ENCODE peak calls at places on chromosome 19, in nine cellular contexts. One of them, this sample, is unnamed.

GRCh38 chr19:45172173-45172572 is 5.9 kb downstream of the TRAPPC6A start:
- DNase-seq in AG04450: no peak
- DNase-seq in CD8-positive, alpha-beta T cell: no peak
- DNase-seq in neural crest cell: no peak
- DNase-seq in activated CD8-positive, alpha-beta T cell treated with anti-CD3 and anti-CD28 coated beads for 36 hours: peak
- DNase-seq in NB4: no peak
- DNase-seq in pancreas: no peak
- DNase-seq in WERI-Rb-1: no peak
- DNase-seq in RWPE2: no peak
- DNase-seq in this sample: no peak

GRCh38 chr19:21835810-21836444 is at the start of gene ZNF43:
- DNase-seq in AG04450: peak
- DNase-seq in RWPE2: peak
- DNase-seq in NB4: peak
- DNase-seq in WERI-Rb-1: peak
- DNase-seq in neural crest cell: peak
- DNase-seq in CD8-positive, alpha-beta T cell: peak
- DNase-seq in activated CD8-positive, alpha-beta T cell treated with anti-CD3 and anti-CD28 coated beads for 36 hours: peak
- DNase-seq in pancreas: peak
- DNase-seq in this sample: peak

GRCh38 chr19:9906475-9907087 is 29.7 kb downstream of the OLFM2 start:
- DNase-seq in NB4: no peak
- DNase-seq in CD8-positive, alpha-beta T cell: no peak
- DNase-seq in AG04450: no peak
- DNase-seq in neural crest cell: no peak
- DNase-seq in pancreas: no peak
- DNase-seq in WERI-Rb-1: no peak
- DNase-seq in activated CD8-positive, alpha-beta T cell treated with anti-CD3 and anti-CD28 coated beads for 36 hours: no peak
- DNase-seq in RWPE2: no peak
- DNase-seq in this sample: no peak

GRCh38 chr19:47572635-47573034 is 313 bp downstream of the ZNF541 start:
- DNase-seq in activated CD8-positive, alpha-beta T cell treated with anti-CD3 and anti-CD28 coated beads for 36 hours: no peak
- DNase-seq in neural crest cell: no peak
- DNase-seq in RWPE2: no peak
- DNase-seq in NB4: no peak
- DNase-seq in AG04450: no peak
- DNase-seq in pancreas: no peak
- DNase-seq in CD8-positive, alpha-beta T cell: no peak
- DNase-seq in WERI-Rb-1: no peak
- DNase-seq in this sample: no peak

GRCh38 chr19:50518091-50519005 is 4.6 kb upstream of the ASPDH start:
- DNase-seq in activated CD8-positive, alpha-beta T cell treated with anti-CD3 and anti-CD28 coated beads for 36 hours: no peak
- DNase-seq in CD8-positive, alpha-beta T cell: no peak
- DNase-seq in AG04450: no peak
- DNase-seq in pancreas: no peak
- DNase-seq in neural crest cell: no peak
- DNase-seq in RWPE2: no peak
- DNase-seq in WERI-Rb-1: no peak
- DNase-seq in NB4: no peak
- DNase-seq in this sample: no peak

GRCh38 chr19:7670150-7670784 is 1.4 kb downstream of the RETN start:
- DNase-seq in neural crest cell: no peak
- DNase-seq in pancreas: no peak
- DNase-seq in WERI-Rb-1: no peak
- DNase-seq in NB4: peak
- DNase-seq in activated CD8-positive, alpha-beta T cell treated with anti-CD3 and anti-CD28 coated beads for 36 hours: peak
- DNase-seq in AG04450: no peak
- DNase-seq in RWPE2: no peak
- DNase-seq in CD8-positive, alpha-beta T cell: no peak
- DNase-seq in this sample: no peak

GRCh38 chr19:409006-409514 is at the start of gene C2CD4C:
- DNase-seq in activated CD8-positive, alpha-beta T cell treated with anti-CD3 and anti-CD28 coated beads for 36 hours: peak
- DNase-seq in WERI-Rb-1: peak
- DNase-seq in neural crest cell: no peak
- DNase-seq in AG04450: no peak
- DNase-seq in NB4: peak
- DNase-seq in RWPE2: no peak
- DNase-seq in pancreas: no peak
- DNase-seq in CD8-positive, alpha-beta T cell: no peak
- DNase-seq in this sample: no peak

GRCh38 chr19:6528544-6529121 is 2.2 kb upstream of the TNFSF9 start:
- DNase-seq in pancreas: no peak
- DNase-seq in WERI-Rb-1: no peak
- DNase-seq in AG04450: no peak
- DNase-seq in CD8-positive, alpha-beta T cell: no peak
- DNase-seq in RWPE2: no peak
- DNase-seq in neural crest cell: no peak
- DNase-seq in activated CD8-positive, alpha-beta T cell treated with anti-CD3 and anti-CD28 coated beads for 36 hours: no peak
- DNase-seq in NB4: peak
- DNase-seq in this sample: no peak

GRCh38 chr19:41795031-41795461 is 1.3 kb upstream of the CEACAM3 start:
- DNase-seq in CD8-positive, alpha-beta T cell: peak
- DNase-seq in AG04450: no peak
- DNase-seq in NB4: peak
- DNase-seq in RWPE2: no peak
- DNase-seq in neural crest cell: peak
- DNase-seq in activated CD8-positive, alpha-beta T cell treated with anti-CD3 and anti-CD28 coated beads for 36 hours: peak
- DNase-seq in WERI-Rb-1: peak
- DNase-seq in pancreas: no peak
- DNase-seq in this sample: no peak

GRCh38 chr19:18301718-18302111 is 20.3 kb upstream of the JUND start:
- DNase-seq in WERI-Rb-1: no peak
- DNase-seq in pancreas: no peak
- DNase-seq in neural crest cell: no peak
- DNase-seq in AG04450: no peak
- DNase-seq in RWPE2: no peak
- DNase-seq in NB4: no peak
- DNase-seq in CD8-positive, alpha-beta T cell: no peak
- DNase-seq in activated CD8-positive, alpha-beta T cell treated with anti-CD3 and anti-CD28 coated beads for 36 hours: no peak
- DNase-seq in this sample: no peak

GRCh38 chr19:35030257-35031071 is at the start of gene SCN1B:
- DNase-seq in NB4: peak
- DNase-seq in activated CD8-positive, alpha-beta T cell treated with anti-CD3 and anti-CD28 coated beads for 36 hours: peak
- DNase-seq in neural crest cell: peak
- DNase-seq in RWPE2: no peak
- DNase-seq in CD8-positive, alpha-beta T cell: peak
- DNase-seq in pancreas: peak
- DNase-seq in WERI-Rb-1: peak
- DNase-seq in AG04450: no peak
- DNase-seq in this sample: no peak

GRCh38 chr19:8702350-8702749 is 3.8 kb upstream of the ACTL9 start:
- DNase-seq in pancreas: no peak
- DNase-seq in NB4: peak
- DNase-seq in activated CD8-positive, alpha-beta T cell treated with anti-CD3 and anti-CD28 coated beads for 36 hours: peak
- DNase-seq in RWPE2: no peak
- DNase-seq in CD8-positive, alpha-beta T cell: peak
- DNase-seq in AG04450: no peak
- DNase-seq in neural crest cell: no peak
- DNase-seq in WERI-Rb-1: no peak
- DNase-seq in this sample: no peak

GRCh38 chr19:3277649-3278048 is 53.2 kb downstream of the CELF5 start:
- DNase-seq in neural crest cell: no peak
- DNase-seq in pancreas: no peak
- DNase-seq in CD8-positive, alpha-beta T cell: no peak
- DNase-seq in activated CD8-positive, alpha-beta T cell treated with anti-CD3 and anti-CD28 coated beads for 36 hours: no peak
- DNase-seq in RWPE2: no peak
- DNase-seq in WERI-Rb-1: no peak
- DNase-seq in NB4: no peak
- DNase-seq in AG04450: no peak
- DNase-seq in this sample: no peak

GRCh38 chr19:3274245-3275067 is 50.0 kb downstream of the CELF5 start:
- DNase-seq in neural crest cell: no peak
- DNase-seq in AG04450: no peak
- DNase-seq in activated CD8-positive, alpha-beta T cell treated with anti-CD3 and anti-CD28 coated beads for 36 hours: no peak
- DNase-seq in pancreas: no peak
- DNase-seq in WERI-Rb-1: no peak
- DNase-seq in CD8-positive, alpha-beta T cell: no peak
- DNase-seq in NB4: no peak
- DNase-seq in RWPE2: no peak
- DNase-seq in this sample: no peak

GRCh38 chr19:3276341-3276799 is 51.9 kb downstream of the CELF5 start:
- DNase-seq in pancreas: peak
- DNase-seq in AG04450: no peak
- DNase-seq in RWPE2: peak
- DNase-seq in activated CD8-positive, alpha-beta T cell treated with anti-CD3 and anti-CD28 coated beads for 36 hours: peak
- DNase-seq in WERI-Rb-1: peak
- DNase-seq in CD8-positive, alpha-beta T cell: no peak
- DNase-seq in neural crest cell: no peak
- DNase-seq in NB4: no peak
- DNase-seq in this sample: no peak

GRCh38 chr19:3275068-3275582 is 50.7 kb downstream of the CELF5 start:
- DNase-seq in pancreas: peak
- DNase-seq in RWPE2: no peak
- DNase-seq in NB4: peak
- DNase-seq in AG04450: no peak
- DNase-seq in CD8-positive, alpha-beta T cell: no peak
- DNase-seq in neural crest cell: peak
- DNase-seq in WERI-Rb-1: peak
- DNase-seq in activated CD8-positive, alpha-beta T cell treated with anti-CD3 and anti-CD28 coated beads for 36 hours: peak
- DNase-seq in this sample: no peak

GRCh38 chr19:3275583-3276340 is 51.3 kb downstream of the CELF5 start:
- DNase-seq in RWPE2: peak
- DNase-seq in WERI-Rb-1: peak
- DNase-seq in pancreas: peak
- DNase-seq in NB4: peak
- DNase-seq in CD8-positive, alpha-beta T cell: peak
- DNase-seq in neural crest cell: peak
- DNase-seq in activated CD8-positive, alpha-beta T cell treated with anti-CD3 and anti-CD28 coated beads for 36 hours: peak
- DNase-seq in AG04450: peak
- DNase-seq in this sample: peak
- TF ChIP-seq CTCF in RWPE2: peak
- TF ChIP-seq CTCF in WERI-Rb-1: peak
- TF ChIP-seq CTCF in pancreas: no peak
- TF ChIP-seq CTCF in NB4: no peak
- TF ChIP-seq CTCF in CD8-positive, alpha-beta T cell: peak
- TF ChIP-seq CTCF in neural crest cell: peak
- TF ChIP-seq CTCF in activated CD8-positive, alpha-beta T cell treated with anti-CD3 and anti-CD28 coated beads for 36 hours: peak
- TF ChIP-seq CTCF in AG04450: no peak
- TF ChIP-seq CTCF in this sample: no peak

DNA sequence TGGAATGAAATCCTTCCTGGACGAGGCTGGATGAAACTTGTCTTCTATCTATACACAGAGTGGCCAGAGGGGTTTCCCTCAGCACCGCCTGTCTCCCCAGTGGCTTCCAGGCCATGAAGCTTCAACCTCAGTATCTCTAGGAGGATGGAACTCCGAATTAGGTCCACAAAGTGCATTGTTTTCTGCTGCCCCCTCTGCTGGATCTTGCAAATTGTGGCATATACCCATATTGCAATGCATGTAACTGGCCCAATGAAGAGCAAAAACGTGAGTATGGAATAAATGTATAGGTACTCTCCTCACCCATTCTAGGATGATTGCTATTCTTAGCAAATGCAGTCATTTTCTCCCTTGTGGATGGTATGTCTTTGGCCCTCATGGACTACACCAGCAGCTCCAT is 14.7 kb upstream of the LILRB4 start:
- DNase-seq in NB4: no peak
- DNase-seq in AG04450: no peak
- DNase-seq in RWPE2: no peak
- DNase-seq in activated CD8-positive, alpha-beta T cell treated with anti-CD3 and anti-CD28 coated beads for 36 hours: no peak
- DNase-seq in neural crest cell: no peak
- DNase-seq in CD8-positive, alpha-beta T cell: no peak
- DNase-seq in WERI-Rb-1: no peak
- DNase-seq in pancreas: no peak
- DNase-seq in this sample: no peak
- TF ChIP-seq CTCF in NB4: no peak
- TF ChIP-seq CTCF in AG04450: no peak
- TF ChIP-seq CTCF in RWPE2: no peak
- TF ChIP-seq CTCF in activated CD8-positive, alpha-beta T cell treated with anti-CD3 and anti-CD28 coated beads for 36 hours: no peak
- TF ChIP-seq CTCF in neural crest cell: no peak
- TF ChIP-seq CTCF in CD8-positive, alpha-beta T cell: no peak
- TF ChIP-seq CTCF in WERI-Rb-1: no peak
- TF ChIP-seq CTCF in pancreas: no peak
- TF ChIP-seq CTCF in this sample: no peak

GRCh38 chr19:31145021-31145420 is 204.2 kb downstream of the TSHZ3 start:
- DNase-seq in WERI-Rb-1: no peak
- DNase-seq in CD8-positive, alpha-beta T cell: no peak
- DNase-seq in pancreas: no peak
- DNase-seq in activated CD8-positive, alpha-beta T cell treated with anti-CD3 and anti-CD28 coated beads for 36 hours: no peak
- DNase-seq in NB4: no peak
- DNase-seq in AG04450: no peak
- DNase-seq in neural crest cell: no peak
- DNase-seq in RWPE2: no peak
- DNase-seq in this sample: no peak

GRCh38 chr19:31147234-31147633 is 202.0 kb downstream of the TSHZ3 start:
- DNase-seq in AG04450: no peak
- DNase-seq in WERI-Rb-1: no peak
- DNase-seq in NB4: no peak
- DNase-seq in RWPE2: no peak
- DNase-seq in CD8-positive, alpha-beta T cell: no peak
- DNase-seq in neural crest cell: no peak
- DNase-seq in pancreas: no peak
- DNase-seq in activated CD8-positive, alpha-beta T cell treated with anti-CD3 and anti-CD28 coated beads for 36 hours: no peak
- DNase-seq in this sample: no peak

GRCh38 chr19:31145909-31146453 is 203.3 kb downstream of the TSHZ3 start:
- DNase-seq in RWPE2: no peak
- DNase-seq in WERI-Rb-1: no peak
- DNase-seq in AG04450: no peak
- DNase-seq in activated CD8-positive, alpha-beta T cell treated with anti-CD3 and anti-CD28 coated beads for 36 hours: no peak
- DNase-seq in neural crest cell: no peak
- DNase-seq in pancreas: no peak
- DNase-seq in NB4: no peak
- DNase-seq in CD8-positive, alpha-beta T cell: no peak
- DNase-seq in this sample: no peak

GRCh38 chr19:31148671-31149070 is 200.6 kb downstream of the TSHZ3 start:
- DNase-seq in activated CD8-positive, alpha-beta T cell treated with anti-CD3 and anti-CD28 coated beads for 36 hours: no peak
- DNase-seq in WERI-Rb-1: no peak
- DNase-seq in NB4: no peak
- DNase-seq in pancreas: no peak
- DNase-seq in AG04450: no peak
- DNase-seq in RWPE2: no peak
- DNase-seq in CD8-positive, alpha-beta T cell: no peak
- DNase-seq in neural crest cell: no peak
- DNase-seq in this sample: no peak

GRCh38 chr19:31146546-31147183 is 202.6 kb downstream of the TSHZ3 start:
- DNase-seq in WERI-Rb-1: no peak
- DNase-seq in NB4: no peak
- DNase-seq in neural crest cell: no peak
- DNase-seq in RWPE2: no peak
- DNase-seq in AG04450: no peak
- DNase-seq in CD8-positive, alpha-beta T cell: no peak
- DNase-seq in pancreas: no peak
- DNase-seq in activated CD8-positive, alpha-beta T cell treated with anti-CD3 and anti-CD28 coated beads for 36 hours: no peak
- DNase-seq in this sample: no peak
- TF ChIP-seq CTCF in WERI-Rb-1: no peak
- TF ChIP-seq CTCF in NB4: no peak
- TF ChIP-seq CTCF in neural crest cell: no peak
- TF ChIP-seq CTCF in RWPE2: no peak
- TF ChIP-seq CTCF in AG04450: no peak
- TF ChIP-seq CTCF in CD8-positive, alpha-beta T cell: no peak
- TF ChIP-seq CTCF in pancreas: no peak
- TF ChIP-seq CTCF in activated CD8-positive, alpha-beta T cell treated with anti-CD3 and anti-CD28 coated beads for 36 hours: no peak
- TF ChIP-seq CTCF in this sample: no peak

DNA sequence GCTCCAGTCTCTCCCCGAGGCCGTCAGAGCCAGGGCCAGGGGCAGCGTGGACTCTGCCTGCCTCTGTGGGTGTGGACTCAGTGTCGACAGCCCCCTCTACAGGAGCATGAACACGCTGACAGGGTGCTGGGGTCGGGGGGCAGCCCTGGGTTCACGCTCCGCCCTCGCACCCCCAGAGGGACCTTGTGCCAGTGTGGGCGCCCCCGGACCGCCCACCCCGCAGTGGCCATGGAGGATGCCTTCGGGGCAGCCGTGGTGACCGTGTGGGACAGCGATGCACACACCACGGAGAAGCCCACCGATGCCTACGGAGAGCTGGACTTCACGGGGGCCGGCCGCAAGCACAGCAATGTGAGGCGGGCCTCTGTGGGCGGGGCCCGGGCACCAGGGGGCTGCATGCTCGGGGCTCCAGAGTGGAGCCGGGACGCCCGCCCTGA is 8.3 kb downstream of the TRPM4 start:
- DNase-seq in CD8-positive, alpha-beta T cell: no peak
- DNase-seq in RWPE2: no peak
- DNase-seq in neural crest cell: no peak
- DNase-seq in activated CD8-positive, alpha-beta T cell treated with anti-CD3 and anti-CD28 coated beads for 36 hours: no peak
- DNase-seq in AG04450: no peak
- DNase-seq in NB4: no peak
- DNase-seq in WERI-Rb-1: no peak
- DNase-seq in pancreas: no peak
- DNase-seq in this sample: no peak
- TF ChIP-seq CTCF in CD8-positive, alpha-beta T cell: no peak
- TF ChIP-seq CTCF in RWPE2: no peak
- TF ChIP-seq CTCF in neural crest cell: no peak
- TF ChIP-seq CTCF in activated CD8-positive, alpha-beta T cell treated with anti-CD3 and anti-CD28 coated beads for 36 hours: no peak
- TF ChIP-seq CTCF in AG04450: peak
- TF ChIP-seq CTCF in NB4: no peak
- TF ChIP-seq CTCF in WERI-Rb-1: no peak
- TF ChIP-seq CTCF in pancreas: no peak
- TF ChIP-seq CTCF in this sample: no peak

This sample was measured in omental fat pad.